ENCODE peak calls at places on chromosomes 11 and 22, in six cellular contexts. Q, J, X, L, U and M are unnamed samples.

GRCh38 chr22:27925331-27925730 is 6.3 kb upstream of the PITPNB start:
- DNase-seq in Q (no peak), J (no peak), X (no peak), U (no peak), L (no peak), M (no peak)

GRCh38 chr11:104124979-104125378 is 39.0 kb downstream of the PDGFD start:
- DNase-seq in X (no peak), Q (peak), U (no peak), L (no peak), J (no peak), M (no peak)

GRCh38 chr11:17936790-17937189 is 76.1 kb downstream of the SERGEF start:
- DNase-seq in X (no peak), U (no peak), L (no peak), Q (no peak), J (no peak), M (no peak)

GRCh38 chr22:40714514-40714966 is 35.3 kb downstream of the MCHR1 start:
- DNase-seq in Q (peak), L (no peak), J (no peak), X (peak), U (peak), M (no peak)

GRCh38 chr11:130638048-130638447 is 189.6 kb downstream of the ADAMTS15 start:
- DNase-seq in X (peak), J (no peak), Q (no peak), L (no peak), U (peak), M (no peak)

GRCh38 chr22:44684506-44685383 is 17.3 kb upstream of the PRR5 start:
- DNase-seq in L (peak), Q (peak), U (peak), X (peak), J (peak), M (peak)

GRCh38 chr11:69234171-69234570 is 59.8 kb upstream of the MYEOV start:
- DNase-seq in Q (no peak), U (no peak), J (no peak), L (no peak), X (no peak), M (no peak)

GRCh38 chr11:76564400-76564799 is 106.1 kb downstream of the LRRC32 start:
- DNase-seq in L (no peak), X (no peak), J (no peak), Q (no peak), U (no peak), M (no peak)

GRCh38 chr11:62974848-62975522 is 9.8 kb downstream of the SLC22A6 start:
- DNase-seq in U (no peak), Q (peak), L (peak), X (peak), J (no peak), M (no peak)

GRCh38 chr11:1234054-1234720 is 11.3 kb downstream of the MUC5B start:
- DNase-seq in J (no peak), Q (no peak), U (no peak), X (no peak), L (no peak), M (peak)